ENCODE peak calls at places on chromosomes 11 and 22, in four cellular contexts. Y, O, B and P are unnamed samples.

GRCh38 chr11:71527576-71528210 is 626 bp downstream of the KRTAP5-7 start:
- DNase-seq in B (no peak), O (no peak), Y (no peak), P (no peak)

GRCh38 chr11:44005076-44005800 is 42.5 kb upstream of the ACCSL start:
- DNase-seq in Y (no peak), B (no peak), O (no peak), P (peak; percentile 8)

GRCh38 chr11:2363130-2363529 is 14.0 kb upstream of the CD81 start:
- DNase-seq in O (no peak), Y (no peak), B (no peak), P (no peak)

GRCh38 chr22:33570110-33570509 is 350.2 kb downstream of the LARGE1 start:
- DNase-seq in B (no peak), O (no peak), Y (no peak), P (no peak)

GRCh38 chr11:1181858-1182535 is 24.2 kb downstream of the MUC5AC start:
- DNase-seq in Y (no peak), B (no peak), O (peak; percentile 20), P (no peak)

GRCh38 chr11:560305-561147 is at the start of the genes LMNTD2 and RASSF7:
- DNase-seq in B (peak; percentile 94), Y (peak; percentile 91), O (peak; percentile 95), P (peak; percentile 94)

GRCh38 chr22:42947211-42947990 is 67.5 kb downstream of the PACSIN2 start:
- DNase-seq in O (no peak), Y (peak; percentile 64), B (no peak), P (no peak)

GRCh38 chr11:19326499-19326898 is 85.8 kb upstream of the E2F8 start:
- DNase-seq in Y (no peak), B (no peak), O (no peak), P (peak; percentile 52)

GRCh38 chr11:3089236-3090061 is 32.2 kb upstream of the CARS1 start:
- DNase-seq in O (no peak), Y (no peak), B (no peak), P (no peak)

GRCh38 chr11:67053896-67054850 is 2.5 kb upstream of the RHOD start:
- DNase-seq in B (peak; percentile 45), O (peak; percentile 26), Y (peak; percentile 49), P (peak; percentile 43)

GRCh38 chr11:1060885-1061616 is 13.6 kb upstream of the MUC2 start:
- DNase-seq in O (no peak), Y (peak; percentile 7), B (no peak), P (no peak)

GRCh38 chr11:95522871-95523270 is 266.7 kb downstream of the FAM76B start:
- DNase-seq in O (no peak), B (no peak), Y (no peak), P (no peak)

GRCh38 chr11:56816259-56816658 is 67.8 kb upstream of the OR9G4 start:
- DNase-seq in Y (no peak), B (no peak), O (no peak), P (no peak)

GRCh38 chr11:25065711-25066110 is 568.9 kb downstream of the LUZP2 start:
- DNase-seq in O (no peak), Y (no peak), B (no peak), P (no peak)

GRCh38 chr22:21754523-21755128 is 19.0 kb upstream of the YPEL1 start:
- DNase-seq in Y (peak; percentile 34), B (no peak), O (no peak), P (no peak)

GRCh38 chr11:90997241-90997640 is 774.4 kb upstream of the CHORDC1 start:
- DNase-seq in Y (no peak), O (no peak), B (no peak), P (no peak)

GRCh38 chr22:19629331-19629719 is 85.0 kb upstream of the SEPTIN5 start:
- DNase-seq in O (no peak), B (no peak), Y (no peak), P (no peak)
- H3K27me3 ChIP-seq in O (no peaks in the 10 kb centered on the region), B (no peaks in the 10 kb centered on the region), Y (peaks cover 3% of the 10 kb centered on the region), P (peaks cover 10% of the 10 kb centered on the region)

DNA sequence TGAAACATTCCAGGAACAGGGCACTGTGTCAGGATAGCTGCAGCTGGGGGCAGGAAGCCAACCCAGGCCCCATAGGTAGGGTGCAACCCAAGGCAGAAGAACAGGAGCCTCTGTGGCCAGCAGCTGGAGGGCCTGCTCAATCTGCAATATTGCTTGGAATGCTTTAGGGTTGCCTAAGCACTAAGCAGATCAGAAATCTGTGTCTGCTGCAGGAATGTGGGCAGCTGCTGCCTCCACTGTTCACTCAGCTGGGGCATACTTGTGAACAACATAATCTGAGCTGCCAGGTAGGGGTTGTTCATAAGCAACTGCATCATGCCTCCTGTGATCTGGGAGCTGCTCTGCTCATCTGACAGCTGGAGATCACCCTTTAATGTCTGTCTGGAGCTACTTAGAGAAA is 1.7 kb downstream of the UBQLNL start:
- DNase-seq in O (no peak), Y (no peak), B (no peak), P (no peak)
- H3K27me3 ChIP-seq in O (no peaks in the 10 kb centered on the region), Y (no peaks in the 10 kb centered on the region), B (no peaks in the 10 kb centered on the region), P (no peaks in the 10 kb centered on the region)

GRCh38 chr11:114108501-114109205 is 49.1 kb downstream of the ZBTB16 start:
- DNase-seq in B (no peak), O (no peak), Y (no peak), P (no peak)
- H3K27me3 ChIP-seq in B (peaks cover 3% of the 10 kb centered on the region), O (no peaks in the 10 kb centered on the region), Y (no peaks in the 10 kb centered on the region), P (no peaks in the 10 kb centered on the region)

DNA sequence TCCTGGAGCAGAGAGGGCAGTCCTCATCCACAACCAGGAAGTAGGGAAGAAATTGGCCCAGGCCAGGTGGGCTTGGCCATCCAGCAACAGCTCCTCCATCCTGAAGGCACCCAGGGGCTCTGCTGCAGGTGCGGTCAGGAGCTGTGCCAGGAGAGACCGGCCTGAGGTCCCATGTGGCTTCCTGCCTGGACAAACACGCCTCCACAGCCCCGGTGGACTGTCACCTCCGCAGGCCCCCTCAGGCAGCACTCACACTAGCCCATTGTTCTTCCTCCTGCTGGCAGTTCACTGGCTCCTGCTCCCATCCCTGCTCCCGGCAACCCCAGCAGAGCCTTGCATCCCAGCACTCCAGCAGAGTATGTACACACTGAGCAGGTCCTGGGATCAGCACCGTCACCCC is 16.0 kb upstream of the POU2AF1 start:
- DNase-seq in Y (no peak), O (no peak), B (no peak), P (no peak)
- H3K27me3 ChIP-seq in Y (no peaks in the 10 kb centered on the region), O (no peaks in the 10 kb centered on the region), B (no peaks in the 10 kb centered on the region), P (no peaks in the 10 kb centered on the region)

DNA sequence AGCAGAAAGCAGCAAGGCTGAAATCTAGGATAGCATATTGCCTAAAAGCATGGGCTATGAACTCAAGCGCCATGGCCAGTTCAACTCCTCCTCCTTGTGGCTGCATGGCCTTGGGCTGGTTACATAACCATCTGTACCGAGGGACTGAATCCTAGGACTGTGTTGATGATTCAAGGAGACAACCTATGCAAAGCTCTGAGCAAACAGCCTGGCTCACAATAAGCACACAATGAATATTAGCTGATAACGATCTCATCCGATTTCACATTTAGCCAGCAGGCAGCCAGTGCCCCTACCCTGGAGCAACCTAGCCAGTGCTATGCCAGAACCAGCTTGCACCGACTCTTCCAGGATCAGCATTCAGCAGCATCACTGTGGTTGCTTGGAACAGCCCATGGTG is 698.4 kb downstream of the TBC1D22A start:
- DNase-seq in B (no peak), O (no peak), Y (no peak), P (no peak)
- H3K27me3 ChIP-seq in B (no peaks in the 10 kb centered on the region), O (no peaks in the 10 kb centered on the region), Y (no peaks in the 10 kb centered on the region), P (no peaks in the 10 kb centered on the region)

GRCh38 chr22:36689583-36689982 is 14.0 kb downstream of the CACNG2 start:
- DNase-seq in Y (no peak), B (no peak), O (no peak), P (no peak)
- H3K27me3 ChIP-seq in Y (peaks cover 9% of the 10 kb centered on the region), B (peaks cover 15% of the 10 kb centered on the region), O (no peaks in the 10 kb centered on the region), P (peaks cover 100% of the 10 kb centered on the region)

DNA sequence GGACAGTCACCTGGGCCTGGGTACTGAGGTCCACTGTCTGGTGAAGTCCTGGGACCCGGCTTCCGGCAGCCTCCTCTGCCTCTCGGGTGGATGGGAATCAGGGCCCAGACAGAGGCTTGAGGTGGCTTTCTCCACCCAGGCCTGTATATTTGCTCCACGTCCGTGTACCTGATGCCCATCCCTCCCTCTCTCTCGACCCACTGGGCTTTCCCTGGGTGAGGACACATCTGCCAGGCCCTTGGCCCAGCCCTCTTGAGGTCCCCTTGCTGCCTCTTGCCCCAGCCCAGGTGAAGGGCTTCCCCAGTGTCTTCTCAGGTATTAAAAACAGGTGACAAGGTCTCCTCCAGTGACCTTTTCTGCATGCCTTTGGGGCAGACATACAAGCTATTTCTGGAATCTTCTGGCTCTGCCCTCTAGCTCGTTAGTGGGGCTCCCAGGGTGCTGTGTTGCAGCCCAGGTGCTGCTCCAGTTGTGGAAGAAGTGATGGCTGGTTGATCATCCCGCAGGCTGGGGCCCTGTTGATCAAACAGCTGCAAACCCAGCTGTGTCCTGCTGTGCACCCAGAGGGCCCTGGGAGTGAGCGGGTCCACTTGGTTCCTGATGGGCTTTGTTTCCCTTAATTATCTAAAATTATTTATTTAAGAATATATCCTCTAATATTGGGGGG is 25.5 kb upstream of the ACR start:
- DNase-seq in O (no peak), B (no peak), Y (no peak), P (no peak)
- H3K27me3 ChIP-seq in O (no peaks in the 10 kb centered on the region), B (no peaks in the 10 kb centered on the region), Y (no peaks in the 10 kb centered on the region), P (no peaks in the 10 kb centered on the region)